ENCODE peak calls at places on chromosomes 5 and 9, in seven cellular contexts. One of them, this sample, is unnamed.

GRCh38 chr9:110099236-110099741 is 108.7 kb downstream of the C9orf152 start:
- DNase-seq in amniotic stem cell: peak; percentile 63
- DNase-seq in A549: no peak
- DNase-seq in naive thymus-derived CD4-positive, alpha-beta T cell: no peak
- DNase-seq in fibroblast of the aortic adventitia: peak; percentile 95
- DNase-seq in activated T-cell treated with anti-CD3 and anti-CD28 coated beads for 48 hours: no peak
- DNase-seq in substantia nigra: no peak
- DNase-seq in this sample: peak; percentile 57

GRCh38 chr9:131804826-131805225 is 65.0 kb upstream of the RAPGEF1 start:
- DNase-seq in substantia nigra: no peak
- DNase-seq in naive thymus-derived CD4-positive, alpha-beta T cell: no peak
- DNase-seq in A549: no peak
- DNase-seq in amniotic stem cell: no peak
- DNase-seq in fibroblast of the aortic adventitia: no peak
- DNase-seq in activated T-cell treated with anti-CD3 and anti-CD28 coated beads for 48 hours: no peak
- DNase-seq in this sample: no peak

GRCh38 chr9:114854736-114855355 is 49.0 kb upstream of the TNFSF15 start:
- DNase-seq in A549: no peak
- DNase-seq in substantia nigra: no peak
- DNase-seq in activated T-cell treated with anti-CD3 and anti-CD28 coated beads for 48 hours: no peak
- DNase-seq in naive thymus-derived CD4-positive, alpha-beta T cell: no peak
- DNase-seq in fibroblast of the aortic adventitia: no peak
- DNase-seq in amniotic stem cell: no peak
- DNase-seq in this sample: no peak

GRCh38 chr9:71710856-71711255 is 57.5 kb downstream of the CEMIP2 start:
- DNase-seq in amniotic stem cell: no peak
- DNase-seq in A549: no peak
- DNase-seq in substantia nigra: no peak
- DNase-seq in naive thymus-derived CD4-positive, alpha-beta T cell: no peak
- DNase-seq in fibroblast of the aortic adventitia: no peak
- DNase-seq in activated T-cell treated with anti-CD3 and anti-CD28 coated beads for 48 hours: no peak
- DNase-seq in this sample: no peak

GRCh38 chr5:92703991-92704390 is 877.0 kb downstream of the NR2F1-AS1 start:
- DNase-seq in activated T-cell treated with anti-CD3 and anti-CD28 coated beads for 48 hours: no peak
- DNase-seq in fibroblast of the aortic adventitia: peak; percentile 9
- DNase-seq in substantia nigra: no peak
- DNase-seq in naive thymus-derived CD4-positive, alpha-beta T cell: no peak
- DNase-seq in A549: no peak
- DNase-seq in amniotic stem cell: no peak
- DNase-seq in this sample: no peak

GRCh38 chr5:88792144-88792840 is 90.7 kb downstream of the MEF2C start:
- DNase-seq in fibroblast of the aortic adventitia: no peak
- DNase-seq in activated T-cell treated with anti-CD3 and anti-CD28 coated beads for 48 hours: no peak
- DNase-seq in substantia nigra: no peak
- DNase-seq in naive thymus-derived CD4-positive, alpha-beta T cell: no peak
- DNase-seq in amniotic stem cell: no peak
- DNase-seq in A549: no peak
- DNase-seq in this sample: no peak

GRCh38 chr5:83764101-83764500 is 43.4 kb upstream of the HAPLN1 start:
- DNase-seq in A549: no peak
- DNase-seq in amniotic stem cell: no peak
- DNase-seq in fibroblast of the aortic adventitia: no peak
- DNase-seq in substantia nigra: no peak
- DNase-seq in naive thymus-derived CD4-positive, alpha-beta T cell: no peak
- DNase-seq in activated T-cell treated with anti-CD3 and anti-CD28 coated beads for 48 hours: no peak
- DNase-seq in this sample: no peak

GRCh38 chr5:135441256-135441915 is 5.8 kb downstream of the DCANP1 start:
- DNase-seq in A549: no peak
- DNase-seq in activated T-cell treated with anti-CD3 and anti-CD28 coated beads for 48 hours: no peak
- DNase-seq in fibroblast of the aortic adventitia: peak; percentile 25
- DNase-seq in amniotic stem cell: no peak
- DNase-seq in naive thymus-derived CD4-positive, alpha-beta T cell: no peak
- DNase-seq in substantia nigra: no peak
- DNase-seq in this sample: no peak

GRCh38 chr9:91905958-91906585 is 44.0 kb downstream of the ROR2 start:
- DNase-seq in A549: no peak
- DNase-seq in naive thymus-derived CD4-positive, alpha-beta T cell: no peak
- DNase-seq in amniotic stem cell: no peak
- DNase-seq in fibroblast of the aortic adventitia: no peak
- DNase-seq in activated T-cell treated with anti-CD3 and anti-CD28 coated beads for 48 hours: peak; percentile 18
- DNase-seq in substantia nigra: no peak
- DNase-seq in this sample: no peak

GRCh38 chr5:78781611-78782356 is 133.2 kb upstream of the LHFPL2 start:
- DNase-seq in naive thymus-derived CD4-positive, alpha-beta T cell: no peak
- DNase-seq in amniotic stem cell: no peak
- DNase-seq in A549: no peak
- DNase-seq in fibroblast of the aortic adventitia: no peak
- DNase-seq in substantia nigra: no peak
- DNase-seq in activated T-cell treated with anti-CD3 and anti-CD28 coated beads for 48 hours: no peak
- DNase-seq in this sample: no peak

GRCh38 chr5:120017523-120017922 is 388.2 kb downstream of the FAM170A start:
- DNase-seq in amniotic stem cell: no peak
- DNase-seq in substantia nigra: no peak
- DNase-seq in A549: no peak
- DNase-seq in activated T-cell treated with anti-CD3 and anti-CD28 coated beads for 48 hours: no peak
- DNase-seq in fibroblast of the aortic adventitia: peak; percentile 33
- DNase-seq in naive thymus-derived CD4-positive, alpha-beta T cell: no peak
- DNase-seq in this sample: peak; percentile 7

GRCh38 chr9:27482709-27483108 is 41.4 kb upstream of the IFNK start:
- DNase-seq in A549: no peak
- DNase-seq in amniotic stem cell: no peak
- DNase-seq in naive thymus-derived CD4-positive, alpha-beta T cell: no peak
- DNase-seq in fibroblast of the aortic adventitia: no peak
- DNase-seq in activated T-cell treated with anti-CD3 and anti-CD28 coated beads for 48 hours: no peak
- DNase-seq in substantia nigra: no peak
- DNase-seq in this sample: no peak

GRCh38 chr9:31078175-31078574 is 1306.3 kb upstream of the ACO1 start:
- DNase-seq in amniotic stem cell: no peak
- DNase-seq in A549: no peak
- DNase-seq in activated T-cell treated with anti-CD3 and anti-CD28 coated beads for 48 hours: no peak
- DNase-seq in substantia nigra: no peak
- DNase-seq in fibroblast of the aortic adventitia: no peak
- DNase-seq in naive thymus-derived CD4-positive, alpha-beta T cell: no peak
- DNase-seq in this sample: no peak

GRCh38 chr5:7856855-7857254 is 5.9 kb upstream of the CFAP90 start:
- DNase-seq in naive thymus-derived CD4-positive, alpha-beta T cell: no peak
- DNase-seq in A549: peak; percentile 53
- DNase-seq in substantia nigra: peak; percentile 39
- DNase-seq in activated T-cell treated with anti-CD3 and anti-CD28 coated beads for 48 hours: no peak
- DNase-seq in fibroblast of the aortic adventitia: peak; percentile 40
- DNase-seq in amniotic stem cell: no peak
- DNase-seq in this sample: no peak

GRCh38 chr9:127982912-127983311 is 2.1 kb upstream of the EEIG1 start:
- DNase-seq in activated T-cell treated with anti-CD3 and anti-CD28 coated beads for 48 hours: no peak
- DNase-seq in substantia nigra: no peak
- DNase-seq in A549: no peak
- DNase-seq in fibroblast of the aortic adventitia: no peak
- DNase-seq in naive thymus-derived CD4-positive, alpha-beta T cell: no peak
- DNase-seq in amniotic stem cell: no peak
- DNase-seq in this sample: no peak

GRCh38 chr5:53478411-53479044 is 1.9 kb upstream of the FST start:
- DNase-seq in A549: peak; percentile 72
- DNase-seq in activated T-cell treated with anti-CD3 and anti-CD28 coated beads for 48 hours: no peak
- DNase-seq in fibroblast of the aortic adventitia: peak; percentile 69
- DNase-seq in amniotic stem cell: peak; percentile 34
- DNase-seq in naive thymus-derived CD4-positive, alpha-beta T cell: no peak
- DNase-seq in substantia nigra: no peak
- DNase-seq in this sample: no peak

GRCh38 chr5:81181576-81182316 is 51.4 kb upstream of the CKMT2 start:
- DNase-seq in substantia nigra: no peak
- DNase-seq in A549: no peak
- DNase-seq in naive thymus-derived CD4-positive, alpha-beta T cell: no peak
- DNase-seq in activated T-cell treated with anti-CD3 and anti-CD28 coated beads for 48 hours: no peak
- DNase-seq in amniotic stem cell: no peak
- DNase-seq in fibroblast of the aortic adventitia: no peak
- DNase-seq in this sample: no peak

GRCh38 chr9:79312686-79313421 is 258.9 kb upstream of the TLE4 start:
- DNase-seq in substantia nigra: no peak
- DNase-seq in naive thymus-derived CD4-positive, alpha-beta T cell: no peak
- DNase-seq in amniotic stem cell: no peak
- DNase-seq in activated T-cell treated with anti-CD3 and anti-CD28 coated beads for 48 hours: no peak
- DNase-seq in A549: no peak
- DNase-seq in fibroblast of the aortic adventitia: no peak
- DNase-seq in this sample: no peak

GRCh38 chr9:99072040-99072394 is 32.9 kb upstream of the TGFBR1 start:
- DNase-seq in substantia nigra: no peak
- DNase-seq in naive thymus-derived CD4-positive, alpha-beta T cell: no peak
- DNase-seq in amniotic stem cell: no peak
- DNase-seq in fibroblast of the aortic adventitia: no peak
- DNase-seq in A549: no peak
- DNase-seq in activated T-cell treated with anti-CD3 and anti-CD28 coated beads for 48 hours: no peak
- DNase-seq in this sample: no peak

GRCh38 chr5:9365501-9365900 is 180.4 kb downstream of the SEMA5A start:
- DNase-seq in activated T-cell treated with anti-CD3 and anti-CD28 coated beads for 48 hours: no peak
- DNase-seq in substantia nigra: no peak
- DNase-seq in amniotic stem cell: no peak
- DNase-seq in naive thymus-derived CD4-positive, alpha-beta T cell: no peak
- DNase-seq in fibroblast of the aortic adventitia: no peak
- DNase-seq in A549: no peak
- DNase-seq in this sample: no peak

This sample was measured in BJ.